ENCODE peak calls at places on chromosomes 6 and 20, in eight cellular contexts. One of them, this sample, is unnamed.

GRCh38 chr6:127939442-127940066 is 38.7 kb upstream of the THEMIS start:
- DNase-seq in cardiac muscle cell: peak; percentile 49
- DNase-seq in OCI-LY7: no peak
- DNase-seq in pancreas: no peak
- DNase-seq in psoas muscle: no peak
- DNase-seq in mammary epithelial cell: no peak
- DNase-seq in IMR-90: no peak
- DNase-seq in neuronal stem cell: no peak
- DNase-seq in this sample: no peak

GRCh38 chr6:99588618-99589289 is 17.9 kb upstream of the PRDM13 start:
- DNase-seq in cardiac muscle cell: peak; percentile 69
- DNase-seq in OCI-LY7: no peak
- DNase-seq in pancreas: peak; percentile 81
- DNase-seq in psoas muscle: peak; percentile 85
- DNase-seq in mammary epithelial cell: peak; percentile 73
- DNase-seq in IMR-90: peak; percentile 59
- DNase-seq in neuronal stem cell: peak; percentile 65
- DNase-seq in this sample: peak; percentile 86

GRCh38 chr6:36772401-36772800 is 66.8 kb downstream of the CPNE5 start:
- DNase-seq in cardiac muscle cell: no peak
- DNase-seq in OCI-LY7: no peak
- DNase-seq in pancreas: no peak
- DNase-seq in psoas muscle: no peak
- DNase-seq in mammary epithelial cell: no peak
- DNase-seq in IMR-90: no peak
- DNase-seq in neuronal stem cell: no peak
- DNase-seq in this sample: no peak

GRCh38 chr6:1586256-1586655 is 23.5 kb upstream of the FOXC1 start:
- DNase-seq in cardiac muscle cell: no peak
- DNase-seq in OCI-LY7: no peak
- DNase-seq in pancreas: no peak
- DNase-seq in psoas muscle: no peak
- DNase-seq in mammary epithelial cell: no peak
- DNase-seq in IMR-90: no peak
- DNase-seq in neuronal stem cell: no peak
- DNase-seq in this sample: no peak

GRCh38 chr20:15675813-15676484 is 897.3 kb downstream of the KIF16B start:
- DNase-seq in cardiac muscle cell: no peak
- DNase-seq in OCI-LY7: no peak
- DNase-seq in pancreas: no peak
- DNase-seq in psoas muscle: no peak
- DNase-seq in mammary epithelial cell: no peak
- DNase-seq in IMR-90: no peak
- DNase-seq in neuronal stem cell: no peak
- DNase-seq in this sample: no peak

GRCh38 chr20:33408716-33409654 is 7.7 kb upstream of the CDK5RAP1 start:
- DNase-seq in cardiac muscle cell: no peak
- DNase-seq in OCI-LY7: peak; percentile 89
- DNase-seq in pancreas: no peak
- DNase-seq in psoas muscle: no peak
- DNase-seq in mammary epithelial cell: no peak
- DNase-seq in IMR-90: no peak
- DNase-seq in neuronal stem cell: no peak
- DNase-seq in this sample: no peak

GRCh38 chr20:11267131-11267761 is 593.4 kb upstream of the JAG1 start:
- DNase-seq in cardiac muscle cell: peak; percentile 96
- DNase-seq in OCI-LY7: no peak
- DNase-seq in pancreas: peak; percentile 55
- DNase-seq in psoas muscle: peak; percentile 54
- DNase-seq in mammary epithelial cell: peak; percentile 99
- DNase-seq in IMR-90: peak; percentile 98
- DNase-seq in neuronal stem cell: peak; percentile 51
- DNase-seq in this sample: no peak

GRCh38 chr20:31606928-31607639 is 2.0 kb downstream of the ID1 start:
- DNase-seq in cardiac muscle cell: peak; percentile 88
- DNase-seq in OCI-LY7: no peak
- DNase-seq in pancreas: no peak
- DNase-seq in psoas muscle: no peak
- DNase-seq in mammary epithelial cell: peak; percentile 55
- DNase-seq in IMR-90: peak; percentile 67
- DNase-seq in neuronal stem cell: no peak
- DNase-seq in this sample: peak; percentile 68

GRCh38 chr20:48198951-48199431 is 413.7 kb upstream of the SULF2 start:
- DNase-seq in cardiac muscle cell: peak; percentile 45
- DNase-seq in OCI-LY7: no peak
- DNase-seq in pancreas: no peak
- DNase-seq in psoas muscle: peak; percentile 8
- DNase-seq in mammary epithelial cell: no peak
- DNase-seq in IMR-90: no peak
- DNase-seq in neuronal stem cell: no peak
- DNase-seq in this sample: peak; percentile 38

GRCh38 chr6:34235605-34236422 is 859 bp upstream of the HMGA1 start:
- DNase-seq in cardiac muscle cell: peak; percentile 80
- DNase-seq in OCI-LY7: peak; percentile 73
- DNase-seq in pancreas: no peak
- DNase-seq in psoas muscle: peak; percentile 70
- DNase-seq in mammary epithelial cell: no peak
- DNase-seq in IMR-90: peak; percentile 92
- DNase-seq in neuronal stem cell: peak; percentile 67
- DNase-seq in this sample: no peak

GRCh38 chr20:12598894-12599293 is 409.9 kb upstream of the SPTLC3 start:
- DNase-seq in cardiac muscle cell: no peak
- DNase-seq in OCI-LY7: no peak
- DNase-seq in pancreas: no peak
- DNase-seq in psoas muscle: no peak
- DNase-seq in mammary epithelial cell: no peak
- DNase-seq in IMR-90: no peak
- DNase-seq in neuronal stem cell: no peak
- DNase-seq in this sample: no peak

GRCh38 chr20:15654208-15654649 is 919.0 kb downstream of the KIF16B start:
- DNase-seq in cardiac muscle cell: peak; percentile 39
- DNase-seq in OCI-LY7: peak; percentile 62
- DNase-seq in pancreas: peak; percentile 51
- DNase-seq in psoas muscle: no peak
- DNase-seq in mammary epithelial cell: peak; percentile 55
- DNase-seq in IMR-90: peak; percentile 49
- DNase-seq in neuronal stem cell: peak; percentile 54
- DNase-seq in this sample: peak; percentile 68

GRCh38 chr6:23454090-23454998 is 671.7 kb upstream of the NRSN1 start:
- DNase-seq in cardiac muscle cell: peak; percentile 2
- DNase-seq in OCI-LY7: no peak
- DNase-seq in pancreas: no peak
- DNase-seq in psoas muscle: no peak
- DNase-seq in mammary epithelial cell: peak; percentile 35
- DNase-seq in IMR-90: peak; percentile 75
- DNase-seq in neuronal stem cell: no peak
- DNase-seq in this sample: no peak

GRCh38 chr6:46129634-46130505 is at the start of gene ENPP4:
- DNase-seq in cardiac muscle cell: peak; percentile 80
- DNase-seq in OCI-LY7: peak; percentile 96
- DNase-seq in pancreas: peak; percentile 96
- DNase-seq in psoas muscle: peak; percentile 95
- DNase-seq in mammary epithelial cell: peak; percentile 83
- DNase-seq in IMR-90: peak; percentile 23
- DNase-seq in neuronal stem cell: peak; percentile 97
- DNase-seq in this sample: peak; percentile 74

GRCh38 chr6:121697921-121698320 is 262.5 kb downstream of the GJA1 start:
- DNase-seq in cardiac muscle cell: no peak
- DNase-seq in OCI-LY7: no peak
- DNase-seq in pancreas: no peak
- DNase-seq in psoas muscle: no peak
- DNase-seq in mammary epithelial cell: peak; percentile 32
- DNase-seq in IMR-90: peak; percentile 13
- DNase-seq in neuronal stem cell: no peak
- DNase-seq in this sample: no peak

GRCh38 chr6:7765575-7766325 is 39.9 kb downstream of the BMP6 start:
- DNase-seq in cardiac muscle cell: no peak
- DNase-seq in OCI-LY7: no peak
- DNase-seq in pancreas: no peak
- DNase-seq in psoas muscle: peak; percentile 60
- DNase-seq in mammary epithelial cell: no peak
- DNase-seq in IMR-90: peak; percentile 41
- DNase-seq in neuronal stem cell: no peak
- DNase-seq in this sample: no peak

GRCh38 chr6:4489538-4489937 is 286.7 kb upstream of the CDYL start:
- DNase-seq in cardiac muscle cell: no peak
- DNase-seq in OCI-LY7: no peak
- DNase-seq in pancreas: no peak
- DNase-seq in psoas muscle: no peak
- DNase-seq in mammary epithelial cell: no peak
- DNase-seq in IMR-90: no peak
- DNase-seq in neuronal stem cell: no peak
- DNase-seq in this sample: no peak

GRCh38 chr6:52839124-52840055 is 1.2 kb downstream of the GSTA5 start:
- DNase-seq in cardiac muscle cell: peak; percentile 75
- DNase-seq in OCI-LY7: peak; percentile 50
- DNase-seq in pancreas: peak; percentile 75
- DNase-seq in psoas muscle: no peak
- DNase-seq in mammary epithelial cell: peak; percentile 58
- DNase-seq in IMR-90: peak; percentile 62
- DNase-seq in neuronal stem cell: peak; percentile 48
- DNase-seq in this sample: peak; percentile 52

GRCh38 chr20:32358883-32359632 is 927 bp downstream of the ASXL1 start:
- DNase-seq in cardiac muscle cell: peak; percentile 72
- DNase-seq in OCI-LY7: peak; percentile 77
- DNase-seq in pancreas: peak; percentile 74
- DNase-seq in psoas muscle: peak; percentile 87
- DNase-seq in mammary epithelial cell: peak; percentile 44
- DNase-seq in IMR-90: peak; percentile 51
- DNase-seq in neuronal stem cell: peak; percentile 81
- DNase-seq in this sample: peak; percentile 83

GRCh38 chr6:36912583-36912982 is 26.8 kb downstream of the C6orf89 start:
- DNase-seq in cardiac muscle cell: peak; percentile 72
- DNase-seq in OCI-LY7: no peak
- DNase-seq in pancreas: no peak
- DNase-seq in psoas muscle: no peak
- DNase-seq in mammary epithelial cell: peak; percentile 98
- DNase-seq in IMR-90: peak; percentile 89
- DNase-seq in neuronal stem cell: no peak
- DNase-seq in this sample: no peak

GRCh38 chr6:132495604-132496079 is 17.3 kb downstream of the STX7 start:
- DNase-seq in cardiac muscle cell: no peak
- DNase-seq in OCI-LY7: peak; percentile 76
- DNase-seq in pancreas: no peak
- DNase-seq in psoas muscle: no peak
- DNase-seq in mammary epithelial cell: no peak
- DNase-seq in IMR-90: no peak
- DNase-seq in neuronal stem cell: no peak
- DNase-seq in this sample: no peak
- H3K4me3 ChIP-seq in cardiac muscle cell: no peak overlapping the region
- H3K4me3 ChIP-seq in OCI-LY7: peak overlapping the region; percentile 60
- H3K4me3 ChIP-seq in pancreas: no peak overlapping the region
- H3K4me3 ChIP-seq in psoas muscle: no peak overlapping the region
- H3K4me3 ChIP-seq in mammary epithelial cell: no peak overlapping the region
- H3K4me3 ChIP-seq in IMR-90: no peak overlapping the region
- H3K4me3 ChIP-seq in neuronal stem cell: no peak overlapping the region
- H3K4me3 ChIP-seq in this sample: no peak overlapping the region

GRCh38 chr6:144345451-144345850 is 60.3 kb downstream of the UTRN start:
- DNase-seq in cardiac muscle cell: no peak
- DNase-seq in OCI-LY7: no peak
- DNase-seq in pancreas: no peak
- DNase-seq in psoas muscle: no peak
- DNase-seq in mammary epithelial cell: no peak
- DNase-seq in IMR-90: no peak
- DNase-seq in neuronal stem cell: no peak
- DNase-seq in this sample: no peak

GRCh38 chr6:144347447-144347758 is 62.3 kb downstream of the UTRN start:
- DNase-seq in cardiac muscle cell: no peak
- DNase-seq in OCI-LY7: no peak
- DNase-seq in pancreas: no peak
- DNase-seq in psoas muscle: no peak
- DNase-seq in mammary epithelial cell: no peak
- DNase-seq in IMR-90: no peak
- DNase-seq in neuronal stem cell: no peak
- DNase-seq in this sample: no peak

GRCh38 chr6:144344651-144345050 is 59.5 kb downstream of the UTRN start:
- DNase-seq in cardiac muscle cell: no peak
- DNase-seq in OCI-LY7: peak; percentile 30
- DNase-seq in pancreas: no peak
- DNase-seq in psoas muscle: no peak
- DNase-seq in mammary epithelial cell: no peak
- DNase-seq in IMR-90: no peak
- DNase-seq in neuronal stem cell: no peak
- DNase-seq in this sample: no peak

GRCh38 chr6:144347933-144348332 is 62.8 kb downstream of the UTRN start:
- DNase-seq in cardiac muscle cell: no peak
- DNase-seq in OCI-LY7: no peak
- DNase-seq in pancreas: no peak
- DNase-seq in psoas muscle: no peak
- DNase-seq in mammary epithelial cell: no peak
- DNase-seq in IMR-90: no peak
- DNase-seq in neuronal stem cell: no peak
- DNase-seq in this sample: no peak

GRCh38 chr6:144346719-144347446 is 61.7 kb downstream of the UTRN start:
- DNase-seq in cardiac muscle cell: peak; percentile 72
- DNase-seq in OCI-LY7: no peak
- DNase-seq in pancreas: no peak
- DNase-seq in psoas muscle: no peak
- DNase-seq in mammary epithelial cell: peak; percentile 71
- DNase-seq in IMR-90: peak; percentile 84
- DNase-seq in neuronal stem cell: no peak
- DNase-seq in this sample: no peak
- H3K4me1 ChIP-seq in cardiac muscle cell: peaks cover 9% of the 10 kb centered on the region
- H3K4me1 ChIP-seq in OCI-LY7: peaks cover 52% of the 10 kb centered on the region
- H3K4me1 ChIP-seq in pancreas: peaks cover 35% of the 10 kb centered on the region
- H3K4me1 ChIP-seq in psoas muscle: peaks cover 48% of the 10 kb centered on the region
- H3K4me1 ChIP-seq in mammary epithelial cell: peaks cover 44% of the 10 kb centered on the region
- H3K4me1 ChIP-seq in IMR-90: peaks cover 10% of the 10 kb centered on the region
- H3K4me1 ChIP-seq in neuronal stem cell: peaks cover 9% of the 10 kb centered on the region
- H3K4me1 ChIP-seq in this sample: peaks cover 7% of the 10 kb centered on the region

DNA sequence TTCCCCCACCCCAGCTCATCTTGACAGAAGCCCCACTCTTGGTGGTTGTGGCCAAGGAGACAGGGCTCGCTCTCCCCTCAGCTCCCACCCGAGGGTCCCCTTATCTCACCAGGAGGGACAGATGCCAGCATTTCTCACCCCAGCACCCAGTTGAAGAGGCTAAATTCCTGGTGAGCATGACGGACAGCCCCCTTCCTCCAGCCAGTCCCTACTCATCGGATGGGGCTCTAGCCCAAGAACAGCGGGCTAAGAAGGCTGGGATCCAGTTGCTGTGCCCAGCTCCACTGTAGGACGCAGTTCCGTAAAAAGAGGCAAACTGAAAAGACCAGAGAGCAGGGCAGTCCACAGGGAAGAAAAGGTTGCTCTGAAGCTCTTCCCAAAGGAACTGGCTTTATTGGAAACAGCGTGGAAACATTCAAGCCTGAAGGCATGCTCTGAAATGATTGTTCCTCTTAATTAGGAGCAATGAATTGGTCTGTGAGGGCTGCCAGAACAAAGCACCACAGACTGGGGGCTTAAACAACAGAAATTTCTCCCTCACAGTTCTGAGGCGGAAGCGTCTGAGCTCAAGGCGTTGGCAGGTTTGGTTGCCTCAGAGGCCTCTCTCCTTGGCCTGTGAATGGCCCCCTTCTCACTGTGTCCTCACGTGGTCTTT is 17.9 kb upstream of the KIF25 start:
- DNase-seq in cardiac muscle cell: no peak
- DNase-seq in OCI-LY7: no peak
- DNase-seq in pancreas: no peak
- DNase-seq in psoas muscle: no peak
- DNase-seq in mammary epithelial cell: no peak
- DNase-seq in IMR-90: no peak
- DNase-seq in neuronal stem cell: no peak
- DNase-seq in this sample: no peak
- H3K9me3 ChIP-seq in cardiac muscle cell: no peaks in the 10 kb centered on the region
- H3K9me3 ChIP-seq in OCI-LY7: no peaks in the 10 kb centered on the region
- H3K9me3 ChIP-seq in pancreas: no peaks in the 10 kb centered on the region
- H3K9me3 ChIP-seq in psoas muscle: no peaks in the 10 kb centered on the region
- H3K9me3 ChIP-seq in mammary epithelial cell: no peaks in the 10 kb centered on the region
- H3K9me3 ChIP-seq in IMR-90: no peaks in the 10 kb centered on the region
- H3K9me3 ChIP-seq in neuronal stem cell: peaks cover 6% of the 10 kb centered on the region
- H3K9me3 ChIP-seq in this sample: no peaks in the 10 kb centered on the region

GRCh38 chr20:25309395-25310267 is 61.7 kb downstream of the PYGB start:
- DNase-seq in cardiac muscle cell: peak; percentile 52
- DNase-seq in OCI-LY7: no peak
- DNase-seq in pancreas: no peak
- DNase-seq in psoas muscle: no peak
- DNase-seq in mammary epithelial cell: peak; percentile 72
- DNase-seq in IMR-90: peak; percentile 80
- DNase-seq in neuronal stem cell: no peak
- DNase-seq in this sample: no peak
- H3K4me3 ChIP-seq in cardiac muscle cell: no peak overlapping the region
- H3K4me3 ChIP-seq in OCI-LY7: no peak overlapping the region
- H3K4me3 ChIP-seq in pancreas: no peak overlapping the region
- H3K4me3 ChIP-seq in psoas muscle: no peak overlapping the region
- H3K4me3 ChIP-seq in mammary epithelial cell: no peak overlapping the region
- H3K4me3 ChIP-seq in IMR-90: no peak overlapping the region
- H3K4me3 ChIP-seq in neuronal stem cell: no peak overlapping the region
- H3K4me3 ChIP-seq in this sample: no peak overlapping the region